ENCODE peak calls at places on chromosomes 4 and X, in eight cellular contexts. S is AG08395; R is CD8-positive, alpha-beta memory T cell; L is HuH-7; W is stimulated activated CD4-positive, alpha-beta T cell treated with anti-CD3 and anti-CD28 coated beads, Interleukin-4, amount 100 ng/mL, for 48 hours; B is NCI-H2081; J is A549; M is activated T-helper 1 cell treated with anti-CD3 and anti-CD28 coated beads, Interleukin-12 subunit alpha, Interleukin-12 subunit beta, Interleukin-2, Interleukin-4 antibody, amounts not matched to agents 30 ng/mL and 10 ng/mL and 1 ng/mL, durations not matched to agents 14 hours and 24 hours and 36 hours. I is an unnamed sample.

GRCh38 chr4:67332627-67333026 is 212.7 kb downstream of the CENPC start:
- DNase-seq in S (no peak), R (no peak), L (peak; percentile 5), W (no peak), B (no peak), J (peak; percentile 20), M (no peak), I (peak; percentile 11)

GRCh38 chrX:43663173-43663572 is 7.1 kb downstream of the MAOA start:
- DNase-seq in S (no peak), R (no peak), L (no peak), W (no peak), B (no peak), J (no peak), M (no peak), I (no peak)

GRCh38 chr4:174707277-174707676 is 121.8 kb downstream of the GLRA3 start:
- DNase-seq in S (no peak), R (no peak), L (no peak), W (no peak), B (no peak), J (no peak), M (no peak), I (no peak)

GRCh38 chr4:143203577-143203976 is 18.9 kb downstream of the USP38 start:
- DNase-seq in S (no peak), R (no peak), L (no peak), W (no peak), B (no peak), J (no peak), M (no peak), I (no peak)

GRCh38 chr4:25654031-25654970 is 1.4 kb upstream of the SLC34A2 start:
- DNase-seq in S (no peak), R (no peak), L (no peak), W (no peak), B (no peak), J (no peak), M (no peak), I (no peak)

GRCh38 chrX:154827624-154828408 is 6.6 kb downstream of the SMIM9 start:
- DNase-seq in S (no peak), R (no peak), L (no peak), W (no peak), B (no peak), J (no peak), M (no peak), I (no peak)

GRCh38 chr4:78219825-78220224 is 162.7 kb downstream of the FRAS1 start:
- DNase-seq in S (no peak), R (no peak), L (no peak), W (no peak), B (no peak), J (no peak), M (no peak), I (no peak)

GRCh38 chrX:133593531-133593930 is 178.2 kb upstream of the GPC4 start:
- DNase-seq in S (no peak), R (no peak), L (no peak), W (no peak), B (no peak), J (no peak), M (no peak), I (no peak)

GRCh38 chrX:109936114-109936513 is 66.8 kb upstream of the TMEM164 start:
- DNase-seq in S (peak; percentile 8), R (no peak), L (no peak), W (no peak), B (no peak), J (no peak), M (no peak), I (no peak)

GRCh38 chr4:100738388-100739165 is 220.8 kb upstream of the EMCN start:
- DNase-seq in S (peak; percentile 73), R (no peak), L (no peak), W (no peak), B (no peak), J (peak; percentile 85), M (no peak), I (peak; percentile 84)

GRCh38 chr4:124431663-124432192 is 280.8 kb downstream of the ANKRD50 start:
- DNase-seq in S (no peak), R (no peak), L (no peak), W (no peak), B (no peak), J (no peak), M (no peak), I (no peak)

GRCh38 chrX:119505945-119506344 is 37.7 kb downstream of the SLC25A5 start:
- DNase-seq in S (no peak), R (no peak), L (peak; percentile 63), W (no peak), B (no peak), J (peak; percentile 73), M (no peak), I (peak; percentile 19)

GRCh38 chr4:104015680-104016079 is 295.9 kb upstream of the TACR3 start:
- DNase-seq in S (no peak), R (no peak), L (no peak), W (no peak), B (no peak), J (peak; percentile 14), M (no peak), I (no peak)

GRCh38 chr4:122826000-122826595 is 533 bp upstream of the FGF2 start:
- DNase-seq in S (no peak), R (no peak), L (no peak), W (no peak), B (no peak), J (no peak), M (no peak), I (no peak)

GRCh38 chr4:3442959-3443749 is 1.4 kb downstream of the HGFAC start:
- DNase-seq in S (peak; percentile 77), R (peak; percentile 61), L (peak; percentile 98), W (peak; percentile 74), B (peak; percentile 42), J (peak; percentile 40), M (peak; percentile 43), I (peak; percentile 58)

GRCh38 chr4:102503831-102504786 is 3.0 kb downstream of the NFKB1 start:
- DNase-seq in S (no peak), R (no peak), L (no peak), W (no peak), B (no peak), J (no peak), M (no peak), I (no peak)

GRCh38 chr4:143375326-143376073 is 38.8 kb downstream of the GAB1 start:
- DNase-seq in S (peak; percentile 37), R (no peak), L (no peak), W (no peak), B (peak; percentile 50), J (peak; percentile 12), M (no peak), I (peak; percentile 8)

GRCh38 chr4:2515835-2516550 is 20.5 kb upstream of the FAM193A start:
- DNase-seq in S (no peak), R (no peak), L (no peak), W (no peak), B (no peak), J (no peak), M (no peak), I (no peak)